ENCODE peak calls at places on chromosomes 4 and X, in six cellular contexts. G is NCI-H1092; A is Peyer's patch; W is central memory CD4-positive, alpha-beta T cell; L is activated CD4-positive, CD25-positive, alpha-beta regulatory T cell treated with anti-CD3 and anti-CD28 coated beads, Interleukin-2, amount 50 U/mL, for 72 hours; D is germinal center. V is an unnamed sample.

GRCh38 chr4:6493668-6494304 is 21.4 kb upstream of the PPP2R2C start:
- DNase-seq in G (no peak), A (no peak), W (no peak), L (no peak), D (no peak), V (peak)

GRCh38 chr4:130820448-130820847 is 1724.5 kb downstream of the C4orf33 start:
- DNase-seq in G (no peak), A (no peak), W (no peak), L (no peak), D (no peak), V (no peak)

GRCh38 chr4:150579591-150580234 is 2.2 kb upstream of the MAB21L2 start:
- DNase-seq in G (no peak), A (no peak), W (no peak), L (no peak), D (no peak), V (no peak)

GRCh38 chr4:73662709-73663546 is 42.7 kb upstream of the RASSF6 start:
- DNase-seq in G (peak), A (no peak), W (no peak), L (no peak), D (peak), V (no peak)

GRCh38 chrX:46485897-46486296 is 59.3 kb downstream of the ZNF674 start:
- DNase-seq in G (no peak), A (no peak), W (peak), L (no peak), D (no peak), V (peak)

GRCh38 chr4:173167793-173168395 is 717 bp upstream of the GALNT7 start:
- DNase-seq in G (peak), A (peak), W (peak), L (peak), D (peak), V (peak)

GRCh38 chrX:55057691-55058249 is 17.1 kb upstream of the PAGE2B start:
- DNase-seq in G (peak), A (peak), W (peak), L (no peak), D (peak), V (peak)

GRCh38 chr4:52058275-52058674 is 7.2 kb downstream of the SPATA18 start:
- DNase-seq in G (no peak), A (no peak), W (no peak), L (no peak), D (no peak), V (no peak)

GRCh38 chr4:106208481-106209460 is 107.2 kb downstream of the TBCK start:
- DNase-seq in G (no peak), A (no peak), W (no peak), L (no peak), D (no peak), V (no peak)

GRCh38 chrX:119516157-119516702 is 48.0 kb downstream of the SLC25A5 start:
- DNase-seq in G (peak), A (peak), W (peak), L (peak), D (peak), V (peak)

GRCh38 chr4:79575709-79576479 is 167.9 kb upstream of the GK2 start:
- DNase-seq in G (no peak), A (no peak), W (no peak), L (no peak), D (no peak), V (no peak)